ENCODE peak calls at places on chromosomes 4 and X, in four cellular contexts. L, O, T and R are unnamed samples.

GRCh38 chrX:21691512-21692018 is 33.4 kb upstream of the KLHL34 start:
- DNase-seq in T (no peak), O (no peak), L (no peak), R (no peak)

GRCh38 chrX:119399772-119400101 is 601 bp downstream of the SLC25A43 start:
- DNase-seq in O (peak; percentile 55), L (no peak), T (peak; percentile 38), R (no peak)

GRCh38 chr4:67700119-67700873 is 659 bp downstream of the UBA6 start:
- DNase-seq in L (no peak), T (peak; percentile 41), O (peak; percentile 27), R (no peak)

GRCh38 chr4:174084542-174084941 is 198.9 kb downstream of the FBXO8 start:
- DNase-seq in O (no peak), T (peak; percentile 44), L (no peak), R (no peak)

GRCh38 chr4:168449740-168450442 is 30.4 kb downstream of the DDX60L start:
- DNase-seq in T (peak; percentile 91), L (no peak), O (no peak), R (no peak)

GRCh38 chrX:48498374-48498809 is 10.4 kb upstream of the PORCN start:
- DNase-seq in T (peak; percentile 72), L (no peak), O (peak; percentile 37), R (no peak)

GRCh38 chr4:749771-750666 is 44.4 kb downstream of the PCGF3 start:
- DNase-seq in L (no peak), O (peak; percentile 15), T (peak; percentile 95), R (no peak)

GRCh38 chr4:157271166-157271869 is 50.8 kb downstream of the GRIA2 start:
- DNase-seq in O (no peak), L (no peak), T (no peak), R (no peak)

GRCh38 chr4:183912585-183912984 is 7.5 kb downstream of the STOX2 start:
- DNase-seq in O (no peak), T (no peak), L (no peak), R (no peak)

GRCh38 chr4:13415068-13415785 is 68.9 kb downstream of the RAB28 start:
- DNase-seq in T (no peak), L (no peak), O (no peak), R (peak; percentile 63)

GRCh38 chrX:150365051-150365952 is 2.2 kb downstream of the MAMLD1 start:
- DNase-seq in T (peak; percentile 66), L (peak; percentile 28), O (peak; percentile 84), R (peak; percentile 84)